ENCODE peak calls at places on chromosomes 2 and 18, in nine cellular contexts. One of them, this sample, is unnamed. For H3K36me3, the result is how much of the 10 kb centered on the place peaks cover.

GRCh38 chr18:61896767-61897166 is 4.0 kb upstream of the RNF152 start:
- DNase-seq in kidney: peak
- DNase-seq in thyroid gland: no peak
- DNase-seq in aorta: no peak
- DNase-seq in uterus: peak
- DNase-seq in lung: no peak
- DNase-seq in CD8-positive, alpha-beta memory T cell: no peak
- DNase-seq in IMR-90: peak
- DNase-seq in body of pancreas: peak
- DNase-seq in this sample: no peak

GRCh38 chr2:57906152-57906732 is 140.4 kb upstream of the VRK2 start:
- DNase-seq in kidney: no peak
- DNase-seq in thyroid gland: no peak
- DNase-seq in aorta: no peak
- DNase-seq in uterus: no peak
- DNase-seq in lung: no peak
- DNase-seq in CD8-positive, alpha-beta memory T cell: no peak
- DNase-seq in IMR-90: peak
- DNase-seq in body of pancreas: no peak
- DNase-seq in this sample: no peak

GRCh38 chr18:76433788-76434187 is 61.3 kb downstream of the ZNF516 start:
- DNase-seq in kidney: peak
- DNase-seq in thyroid gland: no peak
- DNase-seq in aorta: no peak
- DNase-seq in uterus: no peak
- DNase-seq in lung: no peak
- DNase-seq in CD8-positive, alpha-beta memory T cell: no peak
- DNase-seq in IMR-90: no peak
- DNase-seq in body of pancreas: no peak
- DNase-seq in this sample: no peak

GRCh38 chr18:64017870-64018269 is 48.0 kb downstream of the SERPINB8 start:
- DNase-seq in kidney: no peak
- DNase-seq in thyroid gland: no peak
- DNase-seq in aorta: no peak
- DNase-seq in uterus: no peak
- DNase-seq in lung: no peak
- DNase-seq in CD8-positive, alpha-beta memory T cell: no peak
- DNase-seq in IMR-90: peak
- DNase-seq in body of pancreas: no peak
- DNase-seq in this sample: no peak

GRCh38 chr18:45749918-45750689 is 26.1 kb downstream of the SLC14A1 start:
- DNase-seq in kidney: no peak
- DNase-seq in thyroid gland: no peak
- DNase-seq in aorta: no peak
- DNase-seq in uterus: no peak
- DNase-seq in lung: no peak
- DNase-seq in CD8-positive, alpha-beta memory T cell: no peak
- DNase-seq in IMR-90: peak
- DNase-seq in body of pancreas: no peak
- DNase-seq in this sample: no peak

GRCh38 chr2:240836781-240837467 is 16.9 kb upstream of the KIF1A start:
- DNase-seq in kidney: peak
- DNase-seq in thyroid gland: no peak
- DNase-seq in aorta: peak
- DNase-seq in uterus: no peak
- DNase-seq in lung: no peak
- DNase-seq in CD8-positive, alpha-beta memory T cell: no peak
- DNase-seq in IMR-90: peak
- DNase-seq in body of pancreas: peak
- DNase-seq in this sample: peak

GRCh38 chr2:109417701-109418335 is 195.9 kb downstream of the SEPTIN10 start:
- DNase-seq in kidney: peak
- DNase-seq in thyroid gland: no peak
- DNase-seq in aorta: no peak
- DNase-seq in uterus: no peak
- DNase-seq in lung: no peak
- DNase-seq in CD8-positive, alpha-beta memory T cell: no peak
- DNase-seq in IMR-90: no peak
- DNase-seq in body of pancreas: no peak
- DNase-seq in this sample: no peak

GRCh38 chr18:76013041-76013440 is 482.0 kb downstream of the ZNF516 start:
- DNase-seq in kidney: no peak
- DNase-seq in thyroid gland: no peak
- DNase-seq in aorta: no peak
- DNase-seq in uterus: no peak
- DNase-seq in lung: no peak
- DNase-seq in CD8-positive, alpha-beta memory T cell: no peak
- DNase-seq in IMR-90: no peak
- DNase-seq in body of pancreas: no peak
- DNase-seq in this sample: no peak

GRCh38 chr2:96891591-96892333 is 21.9 kb upstream of the SEMA4C start:
- DNase-seq in kidney: peak
- DNase-seq in thyroid gland: no peak
- DNase-seq in aorta: no peak
- DNase-seq in uterus: peak
- DNase-seq in lung: no peak
- DNase-seq in CD8-positive, alpha-beta memory T cell: no peak
- DNase-seq in IMR-90: peak
- DNase-seq in body of pancreas: no peak
- DNase-seq in this sample: no peak

GRCh38 chr2:231512222-231512621 is 18.0 kb downstream of the NMUR1 start:
- DNase-seq in kidney: no peak
- DNase-seq in thyroid gland: no peak
- DNase-seq in aorta: peak
- DNase-seq in uterus: no peak
- DNase-seq in lung: no peak
- DNase-seq in CD8-positive, alpha-beta memory T cell: no peak
- DNase-seq in IMR-90: no peak
- DNase-seq in body of pancreas: no peak
- DNase-seq in this sample: peak

GRCh38 chr2:240895656-240896388 is at the start of gene MAB21L4:
- DNase-seq in kidney: no peak
- DNase-seq in thyroid gland: no peak
- DNase-seq in aorta: no peak
- DNase-seq in uterus: no peak
- DNase-seq in lung: peak
- DNase-seq in CD8-positive, alpha-beta memory T cell: no peak
- DNase-seq in IMR-90: no peak
- DNase-seq in body of pancreas: no peak
- DNase-seq in this sample: no peak

GRCh38 chr2:42068571-42069178 is 20.9 kb downstream of the PKDCC start:
- DNase-seq in kidney: no peak
- DNase-seq in thyroid gland: no peak
- DNase-seq in aorta: no peak
- DNase-seq in uterus: no peak
- DNase-seq in lung: no peak
- DNase-seq in CD8-positive, alpha-beta memory T cell: no peak
- DNase-seq in IMR-90: no peak
- DNase-seq in body of pancreas: no peak
- DNase-seq in this sample: no peak

GRCh38 chr2:36361396-36361795 is 5.8 kb downstream of the CRIM1 start:
- DNase-seq in kidney: no peak
- DNase-seq in thyroid gland: no peak
- DNase-seq in aorta: no peak
- DNase-seq in uterus: no peak
- DNase-seq in lung: no peak
- DNase-seq in CD8-positive, alpha-beta memory T cell: no peak
- DNase-seq in IMR-90: no peak
- DNase-seq in body of pancreas: no peak
- DNase-seq in this sample: no peak
- H3K36me3 ChIP-seq in kidney: under half
- H3K36me3 ChIP-seq in thyroid gland: under half
- H3K36me3 ChIP-seq in aorta: under half
- H3K36me3 ChIP-seq in uterus: under half
- H3K36me3 ChIP-seq in lung: under half
- H3K36me3 ChIP-seq in CD8-positive, alpha-beta memory T cell: under half
- H3K36me3 ChIP-seq in IMR-90: under half
- H3K36me3 ChIP-seq in body of pancreas: under half
- H3K36me3 ChIP-seq in this sample: under half

GRCh38 chr2:55019547-55020258 is 30.5 kb downstream of the RTN4 start:
- DNase-seq in kidney: no peak
- DNase-seq in thyroid gland: no peak
- DNase-seq in aorta: no peak
- DNase-seq in uterus: no peak
- DNase-seq in lung: no peak
- DNase-seq in CD8-positive, alpha-beta memory T cell: no peak
- DNase-seq in IMR-90: no peak
- DNase-seq in body of pancreas: no peak
- DNase-seq in this sample: no peak
- H3K27ac ChIP-seq in kidney: no peak
- H3K27ac ChIP-seq in thyroid gland: no peak
- H3K27ac ChIP-seq in aorta: no peak
- H3K27ac ChIP-seq in uterus: no peak
- H3K27ac ChIP-seq in lung: no peak
- H3K27ac ChIP-seq in CD8-positive, alpha-beta memory T cell: no peak
- H3K27ac ChIP-seq in IMR-90: no peak
- H3K27ac ChIP-seq in body of pancreas: no peak
- H3K27ac ChIP-seq in this sample: no peak

GRCh38 chr2:55418072-55418471 is 1.6 kb downstream of the CCDC88A start:
- DNase-seq in kidney: no peak
- DNase-seq in thyroid gland: no peak
- DNase-seq in aorta: no peak
- DNase-seq in uterus: no peak
- DNase-seq in lung: no peak
- DNase-seq in CD8-positive, alpha-beta memory T cell: no peak
- DNase-seq in IMR-90: no peak
- DNase-seq in body of pancreas: no peak
- DNase-seq in this sample: no peak

GRCh38 chr2:55418512-55419235 is 982 bp downstream of the CCDC88A start:
- DNase-seq in kidney: no peak
- DNase-seq in thyroid gland: no peak
- DNase-seq in aorta: no peak
- DNase-seq in uterus: no peak
- DNase-seq in lung: no peak
- DNase-seq in CD8-positive, alpha-beta memory T cell: no peak
- DNase-seq in IMR-90: no peak
- DNase-seq in body of pancreas: no peak
- DNase-seq in this sample: no peak

GRCh38 chr2:55419236-55419513 is 481 bp downstream of the CCDC88A start:
- DNase-seq in kidney: no peak
- DNase-seq in thyroid gland: peak
- DNase-seq in aorta: no peak
- DNase-seq in uterus: no peak
- DNase-seq in lung: no peak
- DNase-seq in CD8-positive, alpha-beta memory T cell: peak
- DNase-seq in IMR-90: peak
- DNase-seq in body of pancreas: peak
- DNase-seq in this sample: no peak

GRCh38 chr2:55416826-55417568 is 2.7 kb downstream of the CCDC88A start:
- DNase-seq in kidney: no peak
- DNase-seq in thyroid gland: no peak
- DNase-seq in aorta: no peak
- DNase-seq in uterus: no peak
- DNase-seq in lung: no peak
- DNase-seq in CD8-positive, alpha-beta memory T cell: no peak
- DNase-seq in IMR-90: no peak
- DNase-seq in body of pancreas: no peak
- DNase-seq in this sample: no peak

DNA sequence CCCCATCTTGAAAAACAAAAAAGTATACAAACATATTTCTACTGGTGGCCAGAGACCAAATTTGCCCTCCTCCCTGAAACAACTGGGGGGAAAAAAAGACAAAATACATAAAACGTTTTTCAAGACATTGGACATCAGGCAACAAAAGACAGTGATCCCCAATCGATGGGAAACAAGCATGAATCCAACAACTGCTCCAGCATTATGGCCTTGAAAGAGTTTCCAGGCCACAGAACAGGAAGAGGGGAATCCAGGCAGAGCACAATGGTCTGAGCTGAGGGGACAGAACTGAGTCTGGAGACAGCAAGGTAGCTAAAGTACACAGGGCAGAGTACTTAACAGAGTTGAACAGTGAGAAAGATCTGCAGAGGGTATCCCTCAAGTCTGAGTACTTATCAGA is 4.4 kb downstream of the CCDC88A start:
- DNase-seq in kidney: no peak
- DNase-seq in thyroid gland: no peak
- DNase-seq in aorta: no peak
- DNase-seq in uterus: no peak
- DNase-seq in lung: no peak
- DNase-seq in CD8-positive, alpha-beta memory T cell: no peak
- DNase-seq in IMR-90: no peak
- DNase-seq in body of pancreas: no peak
- DNase-seq in this sample: no peak
- H3K36me3 ChIP-seq in kidney: under half
- H3K36me3 ChIP-seq in thyroid gland: under half
- H3K36me3 ChIP-seq in aorta: under half
- H3K36me3 ChIP-seq in uterus: under half
- H3K36me3 ChIP-seq in lung: under half
- H3K36me3 ChIP-seq in CD8-positive, alpha-beta memory T cell: under half
- H3K36me3 ChIP-seq in IMR-90: under half
- H3K36me3 ChIP-seq in body of pancreas: under half
- H3K36me3 ChIP-seq in this sample: under half

GRCh38 chr18:38576915-38577314 is 1011.3 kb upstream of the CELF4 start:
- DNase-seq in kidney: no peak
- DNase-seq in thyroid gland: no peak
- DNase-seq in aorta: no peak
- DNase-seq in uterus: no peak
- DNase-seq in lung: no peak
- DNase-seq in CD8-positive, alpha-beta memory T cell: peak
- DNase-seq in IMR-90: no peak
- DNase-seq in body of pancreas: no peak
- DNase-seq in this sample: no peak
- H3K27ac ChIP-seq in kidney: no peak
- H3K27ac ChIP-seq in thyroid gland: no peak
- H3K27ac ChIP-seq in aorta: no peak
- H3K27ac ChIP-seq in uterus: no peak
- H3K27ac ChIP-seq in lung: no peak
- H3K27ac ChIP-seq in CD8-positive, alpha-beta memory T cell: no peak
- H3K27ac ChIP-seq in IMR-90: no peak
- H3K27ac ChIP-seq in body of pancreas: no peak
- H3K27ac ChIP-seq in this sample: no peak

DNA sequence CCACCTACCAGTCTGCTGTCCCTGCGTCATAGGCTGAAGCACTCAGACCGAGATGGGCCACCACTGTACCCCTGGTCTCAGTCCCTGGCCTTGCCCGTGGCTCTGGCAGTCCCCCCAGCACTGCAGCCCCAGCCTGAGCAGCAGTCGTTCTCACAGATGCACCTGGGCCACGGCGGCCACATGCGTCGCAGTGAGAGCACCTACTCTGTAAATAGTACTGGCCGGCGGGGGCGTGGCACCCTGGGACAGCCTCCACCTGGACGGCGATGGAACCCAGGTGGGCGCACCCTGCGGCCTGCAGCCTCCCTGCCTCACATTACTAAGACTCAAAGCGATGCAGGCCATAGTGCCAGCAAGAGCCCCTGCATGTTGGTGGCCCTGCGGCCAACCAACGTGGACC is 198.8 kb downstream of the NAPG start:
- DNase-seq in kidney: no peak
- DNase-seq in thyroid gland: no peak
- DNase-seq in aorta: no peak
- DNase-seq in uterus: no peak
- DNase-seq in lung: no peak
- DNase-seq in CD8-positive, alpha-beta memory T cell: no peak
- DNase-seq in IMR-90: no peak
- DNase-seq in body of pancreas: no peak
- DNase-seq in this sample: no peak
- H3K36me3 ChIP-seq in kidney: under half
- H3K36me3 ChIP-seq in thyroid gland: under half
- H3K36me3 ChIP-seq in aorta: under half
- H3K36me3 ChIP-seq in uterus: under half
- H3K36me3 ChIP-seq in lung: under half
- H3K36me3 ChIP-seq in CD8-positive, alpha-beta memory T cell: under half
- H3K36me3 ChIP-seq in IMR-90: under half
- H3K36me3 ChIP-seq in body of pancreas: under half
- H3K36me3 ChIP-seq in this sample: under half